ENCODE peak calls at places on chromosomes 5 and 9, in six cellular contexts. Y, X, J, B, C and O are unnamed samples.

GRCh38 chr9:92671323-92671722 is 1.4 kb upstream of the IPPK start:
- DNase-seq in Y (peak), B (peak), X (peak), J (peak), C (peak), O (peak)

GRCh38 chr9:2657427-2657826 is 35.8 kb downstream of the VLDLR start:
- DNase-seq in Y (no peak), C (no peak), X (no peak), J (no peak), B (no peak), O (no peak)

GRCh38 chr9:110399983-110400382 is 62.3 kb upstream of the TXNDC8 start:
- DNase-seq in B (no peak), C (no peak), J (no peak), Y (no peak), X (no peak), O (no peak)

GRCh38 chr5:120139039-120139438 is 325.1 kb upstream of the PRR16 start:
- DNase-seq in Y (peak), B (peak), X (peak), J (peak), C (no peak), O (peak)

GRCh38 chr9:70601000-70601929 is 186.8 kb upstream of the KLF9 start:
- DNase-seq in J (peak), Y (peak), C (peak), B (peak), X (peak), O (peak)

GRCh38 chr5:11037080-11037479 is 276.0 kb upstream of the DAP start:
- DNase-seq in C (no peak), X (no peak), B (no peak), Y (no peak), J (no peak), O (no peak)

GRCh38 chr5:10564838-10565784 is 1.2 kb downstream of the ANKRD33B start:
- DNase-seq in C (no peak), X (no peak), B (no peak), Y (no peak), J (peak), O (no peak)

GRCh38 chr9:128917151-128917849 is 3.5 kb upstream of the PHYHD1 start:
- DNase-seq in B (peak), J (peak), C (peak), Y (peak), X (no peak), O (peak)

GRCh38 chr9:121686930-121687541 is 35.6 kb downstream of the DAB2IP start:
- DNase-seq in B (peak), X (peak), Y (peak), C (peak), J (peak), O (peak)

GRCh38 chr5:2357309-2357708 is 394.2 kb downstream of the IRX2 start:
- DNase-seq in Y (no peak), J (no peak), B (no peak), C (no peak), X (no peak), O (no peak)

GRCh38 chr5:176596689-176597416 is 13.1 kb downstream of the GPRIN1 start:
- DNase-seq in B (no peak), C (peak), Y (peak), X (no peak), J (peak), O (no peak)

GRCh38 chr5:134533115-134533815 is 7.8 kb downstream of the JADE2 start:
- DNase-seq in C (no peak), B (no peak), J (peak), Y (peak), X (no peak), O (no peak)

GRCh38 chr9:133114451-133114885 is 6.6 kb downstream of the RALGDS start:
- DNase-seq in Y (peak), X (no peak), J (no peak), C (peak), B (peak), O (no peak)

GRCh38 chr9:109249615-109250014 is 71.2 kb downstream of the EPB41L4B start:
- DNase-seq in B (no peak), Y (no peak), C (no peak), X (no peak), J (no peak), O (no peak)
- TF ChIP-seq CTCF in B (peak), Y (no peak), C (no peak), X (no peak), J (no peak), O (no peak)

DNA sequence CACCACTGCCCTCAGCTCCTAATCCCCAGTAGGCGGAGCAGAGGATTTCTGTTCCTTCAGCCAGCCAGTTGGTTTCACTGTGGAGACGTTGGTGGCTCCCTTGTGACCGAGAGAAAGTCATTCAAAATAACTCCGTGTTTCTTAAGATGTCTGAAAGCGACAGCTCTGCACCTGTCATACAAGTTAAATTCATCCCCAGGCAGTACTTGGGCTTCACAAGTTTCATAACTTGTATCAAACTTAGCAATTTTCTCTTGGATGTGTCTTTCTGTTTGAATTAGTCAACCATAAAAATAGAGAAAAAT is 410 bp upstream of the CDKN2B start:
- DNase-seq in B (no peak), X (no peak), Y (no peak), J (no peak), C (no peak), O (no peak)
- TF ChIP-seq CTCF in B (no peak), X (peak), Y (peak), J (no peak), C (no peak), O (no peak)

GRCh38 chr9:34896112-34896511 is 62.0 kb upstream of the PHF24 start:
- DNase-seq in C (no peak), Y (no peak), J (peak), X (no peak), B (no peak), O (peak)
- TF ChIP-seq CTCF in C (no peak), Y (no peak), J (peak), X (peak), B (peak), O (peak)

GRCh38 chr9:94783121-94783664 is 56.7 kb downstream of the AOPEP start:
- DNase-seq in B (peak), J (peak), C (peak), X (peak), Y (peak), O (peak)
- TF ChIP-seq CTCF in B (peak), J (peak), C (peak), X (peak), Y (peak), O (peak)

GRCh38 chr5:127031147-127031862 is 947 bp upstream of the MARCHF3 start:
- DNase-seq in C (no peak), B (no peak), Y (no peak), J (no peak), X (no peak), O (no peak)

GRCh38 chr5:127028822-127029457 is 1.4 kb downstream of the MARCHF3 start:
- DNase-seq in B (peak), C (no peak), Y (no peak), J (peak), X (no peak), O (no peak)

GRCh38 chr5:127029513-127030258 is 672 bp downstream of the MARCHF3 start:
- DNase-seq in Y (peak), B (peak), X (peak), C (peak), J (peak), O (peak)

GRCh38 chr5:127031863-127032232 is 1.5 kb upstream of the MARCHF3 start:
- DNase-seq in X (no peak), J (peak), B (no peak), C (no peak), Y (peak), O (peak)

DNA sequence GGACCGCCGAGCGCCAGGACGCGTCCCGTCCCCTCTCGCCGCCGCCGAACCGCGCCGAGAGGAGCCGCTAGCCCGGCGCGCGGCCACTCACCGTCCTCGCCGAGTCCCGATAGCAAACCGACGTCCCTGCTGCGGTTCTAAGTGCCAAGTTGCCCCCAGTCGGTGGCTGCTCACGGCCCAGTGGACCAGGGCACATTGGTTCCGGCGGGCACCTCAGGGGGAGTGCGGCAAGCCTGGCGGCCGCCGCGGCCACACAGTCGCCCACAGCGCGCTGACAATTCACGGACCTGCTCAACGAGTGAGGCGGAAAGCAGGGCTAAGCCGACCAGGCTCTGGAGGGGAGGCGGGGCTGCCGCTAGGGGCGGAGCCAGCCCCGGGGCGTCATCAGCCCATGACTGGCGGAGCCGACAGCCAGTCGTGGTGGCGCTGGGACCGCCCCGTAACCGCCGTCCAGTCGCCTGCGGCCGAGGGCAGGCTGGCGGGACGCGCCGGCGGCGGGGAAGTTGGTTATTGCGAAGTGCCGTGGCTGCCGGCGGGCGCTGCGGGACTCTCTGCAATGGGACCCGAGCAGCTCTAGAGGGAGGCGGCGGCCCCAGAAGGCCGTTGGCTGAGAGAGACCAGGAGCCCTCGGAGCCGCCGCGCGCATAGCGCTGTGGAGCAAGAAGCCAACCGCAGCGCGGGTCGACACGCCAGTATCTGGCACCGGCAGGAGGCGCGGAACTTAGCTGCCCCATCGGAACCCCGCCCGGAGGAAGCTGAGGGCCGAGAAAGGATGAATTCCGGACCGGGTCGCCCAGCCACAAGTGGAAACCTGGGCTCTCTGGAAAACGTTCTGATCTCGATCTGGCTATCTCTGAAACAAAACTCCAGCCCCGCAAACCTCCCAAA is at the start of gene MARCHF3:
- DNase-seq in B (peak), X (peak), Y (peak), C (peak), J (peak), O (peak)
- TF ChIP-seq CTCF in B (peak), X (peak), Y (peak), C (no peak), J (peak), O (peak)

GRCh38 chr5:132065351-132065937 is 5.0 kb downstream of the IL3 start:
- DNase-seq in J (peak), C (peak), Y (peak), B (peak), X (peak), O (peak)
- TF ChIP-seq CTCF in J (peak), C (no peak), Y (peak), B (peak), X (peak), O (peak)

DNA sequence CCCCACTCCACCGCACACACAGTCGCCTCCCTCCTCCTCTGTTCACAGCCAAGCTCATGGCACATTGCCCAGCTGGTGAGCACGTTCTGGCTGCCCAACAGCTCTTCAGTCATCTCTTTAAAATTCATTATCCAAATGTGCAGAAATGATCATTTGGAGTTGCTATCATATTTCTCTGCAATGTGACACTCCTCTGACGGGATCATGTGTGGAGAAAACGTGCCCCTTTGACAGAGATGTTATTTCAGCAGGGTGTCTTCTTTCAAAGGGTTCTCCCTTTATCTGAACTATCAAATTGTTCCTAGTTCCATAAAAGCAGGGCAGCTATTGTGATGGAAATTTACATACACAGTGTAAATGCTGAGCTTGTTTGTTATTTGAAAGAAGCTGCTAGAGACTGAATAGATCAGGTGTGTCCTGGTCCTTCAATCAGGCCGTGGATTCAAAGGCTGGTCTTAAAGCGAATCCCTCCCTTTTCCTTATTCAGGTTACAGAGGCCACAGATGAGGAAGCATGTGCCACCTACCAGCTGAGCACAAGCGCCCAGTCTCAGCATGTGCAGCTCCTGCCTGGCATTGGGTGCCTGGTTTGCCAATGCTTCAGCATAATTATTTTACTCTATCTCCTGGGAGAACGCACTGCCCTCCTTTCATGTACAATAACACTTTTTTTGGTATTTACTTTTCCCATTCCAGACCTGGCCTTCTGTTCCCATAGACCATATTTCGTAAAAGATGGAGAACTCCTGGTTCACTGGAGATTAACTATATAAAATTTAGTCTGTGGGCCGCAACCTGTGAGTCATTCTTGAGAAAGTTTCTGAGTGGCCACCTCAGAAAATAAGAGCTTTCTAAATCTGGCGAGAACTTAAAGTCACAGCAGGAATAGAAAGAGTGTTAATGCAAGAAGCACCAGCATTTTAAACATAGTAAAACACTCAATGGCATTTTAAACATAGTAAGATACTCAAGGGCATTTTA is 433.7 kb downstream of the ENC1 start:
- DNase-seq in Y (peak), X (peak), B (peak), C (peak), J (peak), O (peak)
- TF ChIP-seq CTCF in Y (no peak), X (no peak), B (no peak), C (no peak), J (no peak), O (no peak)

GRCh38 chr9:77456829-77457437 is 191.2 kb downstream of the GNA14 start:
- DNase-seq in B (peak), J (peak), X (peak), Y (peak), C (peak), O (peak)
- TF ChIP-seq CTCF in B (peak), J (peak), X (peak), Y (peak), C (peak), O (peak)

GRCh38 chr5:131107128-131107527 is 57.9 kb downstream of the HINT1 start:
- DNase-seq in X (no peak), J (no peak), C (no peak), Y (no peak), B (no peak), O (no peak)

GRCh38 chr5:131109540-131110255 is 55.4 kb downstream of the HINT1 start:
- DNase-seq in Y (peak), X (peak), J (peak), C (peak), B (peak), O (peak)

GRCh38 chr5:131114754-131115153 is 50.3 kb downstream of the HINT1 start:
- DNase-seq in B (no peak), C (no peak), J (no peak), Y (no peak), X (no peak), O (peak)

GRCh38 chr5:131112424-131112823 is 52.6 kb downstream of the HINT1 start:
- DNase-seq in X (no peak), J (no peak), C (no peak), B (no peak), Y (no peak), O (no peak)

GRCh38 chr5:131110256-131110594 is 54.8 kb downstream of the HINT1 start:
- DNase-seq in B (no peak), X (no peak), Y (no peak), J (no peak), C (no peak), O (no peak)
- TF ChIP-seq CTCF in B (peak), X (no peak), Y (no peak), J (no peak), C (no peak), O (no peak)

GRCh38 chr9:31837211-31837610 is 547.2 kb upstream of the ACO1 start:
- DNase-seq in B (no peak), X (no peak), C (no peak), J (no peak), Y (no peak), O (no peak)

GRCh38 chr9:31840702-31841101 is 543.7 kb upstream of the ACO1 start:
- DNase-seq in J (no peak), B (no peak), C (no peak), Y (no peak), X (no peak), O (no peak)

GRCh38 chr9:31839273-31839672 is 545.2 kb upstream of the ACO1 start:
- DNase-seq in C (no peak), Y (no peak), J (no peak), B (no peak), X (no peak), O (peak)
- TF ChIP-seq CTCF in C (no peak), Y (no peak), J (no peak), B (no peak), X (peak), O (peak)